ENCODE peak calls at places on chromosomes 4 and X, in ten cellular contexts. S, I, E, C, K, W, F, H, U and Q are unnamed samples.

GRCh38 chr4:138501614-138502013 is 259.5 kb upstream of the SLC7A11 start:
- DNase-seq in F (no peak), U (no peak), E (no peak), K (no peak), I (no peak), W (no peak), H (no peak), S (no peak), C (no peak), Q (no peak)

GRCh38 chr4:185932491-185932890 is 120.5 kb upstream of the SORBS2 start:
- DNase-seq in K (no peak), F (no peak), E (no peak), W (no peak), U (no peak), S (no peak), H (no peak), C (no peak), I (no peak), Q (no peak)

GRCh38 chr4:115360441-115360840 is 247.0 kb upstream of the NDST4 start:
- DNase-seq in F (no peak), K (no peak), W (no peak), H (no peak), U (no peak), C (no peak), E (no peak), S (no peak), I (no peak), Q (no peak)

GRCh38 chr4:155777971-155778710 is 19.3 kb downstream of the GUCY1B1 start:
- DNase-seq in H (no peak), S (peak), C (peak), I (no peak), F (no peak), K (no peak), W (no peak), E (no peak), U (no peak), Q (no peak)

GRCh38 chr4:116015062-116015461 is 901.6 kb upstream of the NDST4 start:
- DNase-seq in C (no peak), W (no peak), F (no peak), S (no peak), I (no peak), U (no peak), E (no peak), K (no peak), H (no peak), Q (no peak)

GRCh38 chrX:40531056-40531826 is 49.5 kb upstream of the ATP6AP2 start:
- DNase-seq in C (no peak), U (no peak), I (peak), K (no peak), W (peak), F (no peak), S (no peak), H (no peak), E (no peak), Q (no peak)

GRCh38 chrX:51144828-51145442 is 187.7 kb upstream of the NUDT10 start:
- DNase-seq in I (peak), K (peak), U (no peak), E (peak), H (no peak), W (no peak), F (no peak), S (peak), C (peak), Q (no peak)

GRCh38 chr4:140851032-140851636 is 94.9 kb upstream of the TBC1D9 start:
- DNase-seq in U (no peak), F (peak), H (peak), K (no peak), S (peak), C (peak), W (peak), I (peak), E (peak), Q (no peak)

GRCh38 chrX:11784543-11784942 is 26.5 kb downstream of the MSL3 start:
- DNase-seq in S (no peak), U (no peak), W (no peak), H (no peak), I (no peak), C (no peak), K (no peak), F (no peak), E (no peak), Q (no peak)

GRCh38 chr4:183905593-183906485 is 732 bp downstream of the STOX2 start:
- DNase-seq in F (peak), H (peak), I (peak), C (peak), S (peak), K (peak), U (peak), E (peak), W (no peak), Q (peak)

GRCh38 chr4:41661447-41662076 is 87.0 kb downstream of the PHOX2B start:
- DNase-seq in H (peak), U (peak), E (peak), W (peak), C (peak), F (peak), K (peak), I (peak), S (peak), Q (peak)

GRCh38 chr4:121551271-121551670 is 145.5 kb downstream of the ANXA5 start:
- DNase-seq in S (no peak), W (no peak), C (no peak), E (no peak), I (no peak), F (no peak), H (no peak), U (no peak), K (no peak), Q (no peak)

GRCh38 chr4:121554377-121554776 is 142.4 kb downstream of the ANXA5 start:
- DNase-seq in H (no peak), K (no peak), C (no peak), I (no peak), E (no peak), S (no peak), W (no peak), U (no peak), F (no peak), Q (no peak)

GRCh38 chr4:121551881-121552280 is 144.9 kb downstream of the ANXA5 start:
- DNase-seq in H (no peak), I (peak), S (no peak), U (no peak), F (no peak), W (no peak), C (no peak), E (no peak), K (no peak), Q (no peak)

GRCh38 chr4:121555315-121556107 is 141.3 kb downstream of the ANXA5 start:
- DNase-seq in S (peak), K (no peak), W (no peak), C (no peak), U (no peak), H (no peak), F (no peak), E (no peak), I (no peak), Q (no peak)
- H3K27ac ChIP-seq in S (no peak), K (no peak), W (no peak), C (no peak), U (peak), H (no peak), F (no peak), E (no peak), I (no peak), Q (no peak)

DNA sequence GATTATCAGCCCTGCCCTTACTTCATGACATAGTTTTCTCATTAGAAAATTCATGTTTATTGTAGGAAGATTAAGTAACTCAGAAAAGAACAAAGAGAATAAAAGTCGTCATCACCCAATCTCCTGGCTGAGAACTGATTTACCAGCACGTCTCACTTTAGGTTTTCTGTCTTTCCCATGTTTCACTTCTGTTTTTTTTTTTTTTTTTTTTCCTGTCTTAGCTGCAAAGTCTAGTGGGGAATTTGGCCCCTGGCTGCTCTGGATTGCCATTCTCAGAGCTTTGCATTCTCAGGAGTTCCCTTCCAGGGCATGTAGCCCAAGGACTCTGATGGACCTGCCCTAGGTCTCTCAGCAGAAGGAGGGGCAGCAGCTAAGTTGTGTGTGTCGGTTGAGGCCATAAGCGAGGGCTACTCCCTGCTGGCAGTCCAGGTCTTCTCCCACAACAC is 57.8 kb downstream of the TMEM131L start:
- DNase-seq in F (no peak), U (no peak), I (no peak), W (no peak), S (peak), C (no peak), H (no peak), K (no peak), E (no peak), Q (no peak)
- H3K27ac ChIP-seq in F (peak), U (no peak), I (no peak), W (no peak), S (peak), C (no peak), H (no peak), K (no peak), E (no peak), Q (no peak)

GRCh38 chr4:1167244-1167949 is 5.0 kb downstream of the SPON2 start:
- DNase-seq in E (peak), S (peak), H (peak), U (peak), I (peak), K (peak), F (peak), W (peak), C (peak), Q (peak)

GRCh38 chr4:1169691-1170096 is 2.7 kb downstream of the SPON2 start:
- DNase-seq in C (no peak), U (no peak), S (no peak), K (no peak), F (no peak), E (no peak), W (no peak), I (no peak), H (no peak), Q (no peak)

GRCh38 chr4:1169171-1169671 is 3.2 kb downstream of the SPON2 start:
- DNase-seq in H (no peak), K (no peak), U (no peak), W (no peak), F (no peak), E (no peak), C (no peak), S (no peak), I (no peak), Q (no peak)

GRCh38 chr4:1166509-1167243 is 5.7 kb downstream of the SPON2 start:
- DNase-seq in W (no peak), S (no peak), U (no peak), E (no peak), C (no peak), K (no peak), H (no peak), F (no peak), I (no peak), Q (no peak)

GRCh38 chr4:1168291-1169031 is 3.9 kb downstream of the SPON2 start:
- DNase-seq in U (no peak), C (no peak), I (no peak), F (no peak), K (no peak), W (no peak), S (no peak), H (no peak), E (no peak), Q (no peak)
- H3K27ac ChIP-seq in U (no peak), C (no peak), I (no peak), F (no peak), K (no peak), W (peak), S (no peak), H (no peak), E (no peak), Q (no peak)

GRCh38 chrX:152960115-152960514 is 33.8 kb downstream of the PNMA5 start:
- DNase-seq in K (no peak), F (no peak), S (no peak), C (peak), U (no peak), E (no peak), W (no peak), H (no peak), I (no peak), Q (no peak)

GRCh38 chrX:152959626-152960025 is 34.3 kb downstream of the PNMA5 start:
- DNase-seq in F (no peak), H (no peak), K (no peak), W (no peak), S (no peak), U (no peak), C (no peak), I (no peak), E (no peak), Q (no peak)

GRCh38 chrX:152958047-152958446 is 35.9 kb downstream of the PNMA5 start:
- DNase-seq in F (no peak), K (no peak), E (no peak), U (no peak), S (no peak), I (no peak), C (peak), W (no peak), H (no peak), Q (no peak)

DNA sequence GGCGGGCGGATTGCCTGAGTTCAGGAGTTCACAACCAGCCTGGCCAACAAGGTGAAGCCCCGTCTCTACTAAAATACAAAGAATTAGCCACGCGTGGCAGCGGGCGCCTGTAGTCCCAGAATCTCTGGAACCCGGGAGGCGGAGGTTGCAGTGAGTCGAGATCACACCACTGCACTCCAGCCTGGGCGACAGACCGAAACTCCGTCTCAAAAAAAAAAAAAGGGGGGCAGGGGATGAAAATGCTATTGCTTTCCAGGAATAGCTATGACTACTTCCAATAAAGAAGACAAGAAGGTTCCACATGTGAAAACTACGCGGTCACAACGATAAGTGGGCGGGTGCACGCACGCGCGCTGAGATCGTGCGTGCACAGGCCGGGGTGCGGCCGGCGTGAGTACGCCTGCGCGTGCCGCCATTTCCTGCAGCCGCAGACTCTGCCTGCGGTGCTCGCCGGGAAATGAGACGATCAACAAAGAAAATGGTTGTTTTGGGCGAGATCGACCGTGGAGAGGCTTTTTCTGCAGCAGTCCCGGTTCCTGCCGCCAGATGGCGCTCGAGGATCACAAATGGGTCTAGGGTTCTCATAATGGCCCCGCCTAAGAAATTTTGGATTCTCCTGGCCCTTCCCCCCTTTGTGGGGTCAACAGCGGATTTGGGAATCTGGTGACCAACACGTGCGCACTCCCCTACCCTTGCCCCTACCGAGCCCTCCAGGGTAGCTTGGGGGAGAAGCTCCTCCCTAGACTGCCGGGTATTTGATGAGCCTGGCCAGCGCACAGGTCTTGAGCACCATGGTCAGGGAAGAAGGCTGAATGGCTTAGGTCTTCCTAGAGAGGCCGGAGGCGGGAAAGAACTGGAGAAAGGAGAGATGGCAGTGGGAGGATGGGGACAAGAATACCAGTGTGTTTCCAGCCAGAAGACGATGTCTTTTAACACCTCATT is 35.1 kb downstream of the PNMA5 start:
- DNase-seq in E (peak), U (peak), F (peak), I (peak), C (peak), S (peak), H (peak), W (peak), K (peak), Q (peak)
- H3K27ac ChIP-seq in E (no peak), U (peak), F (peak), I (no peak), C (no peak), S (no peak), H (peak), W (peak), K (no peak), Q (peak)

GRCh38 chrX:19775830-19776498 is 111.4 kb downstream of the SH3KBP1 start:
- DNase-seq in F (no peak), I (no peak), E (no peak), W (no peak), S (no peak), C (no peak), K (no peak), U (no peak), H (no peak), Q (no peak)
- H3K27ac ChIP-seq in F (no peak), I (no peak), E (no peak), W (no peak), S (no peak), C (no peak), K (no peak), U (no peak), H (no peak), Q (no peak)

GRCh38 chrX:48538641-48539344 is 721 bp upstream of the TBC1D25 start:
- DNase-seq in U (no peak), F (peak), C (no peak), E (no peak), S (no peak), W (no peak), H (no peak), I (no peak), K (no peak), Q (no peak)
- H3K27ac ChIP-seq in U (peak), F (peak), C (peak), E (peak), S (peak), W (peak), H (peak), I (no peak), K (no peak), Q (peak)

GRCh38 chr4:16783119-16783518 is 115.3 kb downstream of the LDB2 start:
- DNase-seq in C (no peak), F (no peak), K (peak), S (peak), I (no peak), U (no peak), E (no peak), H (no peak), W (no peak), Q (no peak)
- H3K27ac ChIP-seq in C (no peak), F (no peak), K (no peak), S (no peak), I (no peak), U (no peak), E (no peak), H (no peak), W (no peak), Q (no peak)